ENCODE peak calls at places on chromosomes 1 and 21, in four cellular contexts. E is bronchial epithelial cell, B is cardiac muscle cell, X is glutamatergic neuron. W is an unnamed sample.

GRCh38 chr1:64925594-64925993 is 40.8 kb downstream of the JAK1 start:
- DNase-seq in X (no peak), E (no peak), B (no peak), W (no peak)

GRCh38 chr1:181763736-181764135 is 280.4 kb downstream of the CACNA1E start:
- DNase-seq in E (peak; percentile 63), X (no peak), B (no peak), W (no peak)

GRCh38 chr1:240999826-241000225 is 357.2 kb downstream of the RGS7 start:
- DNase-seq in E (no peak), B (no peak), X (no peak), W (no peak)

GRCh38 chr1:109392037-109392787 is 5.5 kb downstream of the SORT1 start:
- DNase-seq in E (peak; percentile 13), X (no peak), B (no peak), W (no peak)

GRCh38 chr1:9203623-9204022 is 31.0 kb upstream of the H6PD start:
- DNase-seq in B (no peak), E (no peak), X (no peak), W (no peak)

GRCh38 chr1:112878321-112878720 is 77.7 kb downstream of the SLC16A1 start:
- DNase-seq in X (no peak), B (no peak), E (no peak), W (no peak)

GRCh38 chr1:244237445-244237844 is 186.4 kb downstream of the ZBTB18 start:
- DNase-seq in X (no peak), B (no peak), E (no peak), W (no peak)

GRCh38 chr1:228343211-228343661 is 63.4 kb downstream of the TRIM11 start:
- DNase-seq in X (no peak), B (no peak), E (no peak), W (no peak)

GRCh38 chr1:55702064-55702463 is 486.9 kb upstream of the USP24 start:
- DNase-seq in X (no peak), B (peak; percentile 65), E (peak; percentile 54), W (peak; percentile 46)

GRCh38 chr21:41066086-41066938 is 101.6 kb upstream of the BACE2 start:
- DNase-seq in E (no peak), X (no peak), B (peak; percentile 9), W (no peak)

GRCh38 chr1:200029624-200030074 is 2.1 kb downstream of the NR5A2 start:
- DNase-seq in E (no peak), B (no peak), X (no peak), W (no peak)

GRCh38 chr1:68570859-68571258 is 74.0 kb upstream of the DEPDC1 start:
- DNase-seq in B (peak; percentile 11), X (no peak), E (no peak), W (no peak)

GRCh38 chr1:26696191-26696644 is 403 bp downstream of the ARID1A start:
- DNase-seq in E (no peak), X (no peak), B (no peak), W (peak; percentile 32)

GRCh38 chr1:167673285-167673684 is 43.3 kb downstream of the RCSD1 start:
- DNase-seq in E (no peak), X (no peak), B (no peak), W (no peak)

GRCh38 chr21:18147678-18148077 is 97.0 kb upstream of the CHODL start:
- DNase-seq in X (no peak), E (peak; percentile 5), B (peak; percentile 3), W (no peak)

GRCh38 chr1:107934573-107934972 is 30.4 kb downstream of the VAV3 start:
- DNase-seq in E (no peak), X (no peak), B (no peak), W (no peak)

GRCh38 chr1:222777463-222777862 is 37.4 kb upstream of the DISP1 start:
- DNase-seq in E (peak; percentile 98), B (peak; percentile 90), X (no peak), W (no peak)

GRCh38 chr1:46547481-46548383 is 3.7 kb downstream of the KNCN start:
- DNase-seq in E (peak; percentile 61), B (peak; percentile 70), X (peak; percentile 13), W (no peak)

GRCh38 chr1:159881930-159882839 is 17.8 kb downstream of the CFAP45 start:
- DNase-seq in E (peak; percentile 100), X (no peak), B (peak; percentile 96), W (peak; percentile 58)

GRCh38 chr1:3618576-3618903 is 6.3 kb upstream of the TPRG1L start:
- DNase-seq in E (no peak), X (no peak), B (no peak), W (no peak)

GRCh38 chr1:168509875-168510594 is 33.8 kb downstream of the XCL2 start:
- DNase-seq in X (no peak), B (no peak), E (no peak), W (no peak)

GRCh38 chr1:172402878-172403573 is 17.5 kb upstream of the C1orf105 start:
- DNase-seq in B (peak; percentile 19), E (no peak), X (no peak), W (no peak)

GRCh38 chr1:76666499-76666898 is 200.8 kb upstream of the ST6GALNAC5 start:
- DNase-seq in B (no peak), X (no peak), E (no peak), W (no peak)

GRCh38 chr1:26784023-26784871 is 3.5 kb upstream of the PIGV start:
- DNase-seq in B (peak; percentile 94), X (no peak), E (no peak), W (no peak)

GRCh38 chr21:16794944-16795343 is 717.9 kb upstream of the CXADR start:
- DNase-seq in X (no peak), E (peak; percentile 73), B (peak; percentile 83), W (no peak)

GRCh38 chr1:149849246-149849946 is 50.0 kb upstream of the BOLA1 start:
- DNase-seq in E (no peak), B (no peak), X (no peak), W (peak; percentile 1)

DNA sequence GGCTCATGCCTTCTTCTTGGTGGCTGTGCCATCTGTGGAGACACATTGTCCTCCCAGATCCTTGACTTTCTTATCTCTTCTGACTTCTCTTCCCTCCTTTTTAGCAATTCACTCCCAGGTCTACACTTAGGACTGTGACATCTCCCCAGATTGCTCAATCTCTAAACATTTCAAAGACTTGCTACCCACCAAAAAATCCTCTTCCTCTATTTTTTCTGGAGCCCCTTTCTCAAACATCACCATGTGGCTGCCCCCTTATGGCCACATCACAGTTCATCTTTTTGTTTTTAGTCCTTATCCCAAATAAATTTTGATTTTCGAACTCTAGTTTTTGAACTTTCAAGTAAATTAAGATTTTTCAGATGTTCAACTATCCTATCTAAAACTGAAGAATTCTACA is 148.6 kb upstream of the HOOK1 start:
- DNase-seq in E (no peak), B (peak; percentile 23), X (no peak), W (no peak)
- TF ChIP-seq CTCF in E (no peak), B (no peak), X (no peak), W (no peak)

GRCh38 chr1:88216441-88216840 is 467.6 kb upstream of the PKN2 start:
- DNase-seq in B (no peak), X (no peak), E (no peak), W (no peak)
- TF ChIP-seq CTCF in B (no peak), X (no peak), E (no peak), W (no peak)

DNA sequence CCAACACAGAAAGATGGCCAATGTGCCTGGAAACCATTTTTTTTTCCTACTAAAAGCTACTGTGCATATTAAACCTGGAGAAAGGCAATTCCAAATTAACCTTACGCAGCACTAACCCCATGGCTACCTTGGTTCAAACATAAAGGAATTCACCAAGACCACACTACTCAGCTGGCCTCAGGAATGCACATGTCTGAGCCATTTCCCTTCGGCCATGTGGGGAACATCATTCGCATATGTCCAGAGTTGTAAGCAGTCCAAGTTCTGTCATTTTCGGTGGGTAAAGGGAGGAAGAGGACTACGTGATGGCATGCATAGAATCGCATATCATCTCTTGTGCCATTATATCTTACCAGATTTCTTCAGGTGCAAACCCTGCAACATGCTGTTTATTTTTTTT is 175.4 kb downstream of the NTMT2 start:
- DNase-seq in X (no peak), B (peak; percentile 44), E (no peak), W (no peak)
- TF ChIP-seq CTCF in X (no peak), B (no peak), E (no peak), W (no peak)

GRCh38 chr1:52970149-52970548 is 43.1 kb downstream of the SCP2 start:
- DNase-seq in B (peak; percentile 55), E (peak; percentile 28), X (no peak), W (no peak)
- TF ChIP-seq CTCF in B (peak; percentile 34), E (no peak), X (no peak), W (no peak)